ENCODE peak calls at places on chromosomes 12 and 14, in four cellular contexts. X is tibial nerve, Y is T-helper 2 cell, W is aorta. M is an unnamed sample.

GRCh38 chr12:64097346-64098105 is 124.6 kb downstream of the KICS2 start:
- DNase-seq in X (no peak), Y (no peak), W (no peak), M (no peak)

GRCh38 chr12:26251600-26251999 is 56.2 kb downstream of the SSPN start:
- DNase-seq in X (no peak), Y (no peak), W (peak; percentile 73), M (peak; percentile 79)

GRCh38 chr14:35159742-35160409 is 37.5 kb downstream of the PRORP start:
- DNase-seq in X (no peak), Y (no peak), W (no peak), M (no peak)

GRCh38 chr12:120230326-120230973 is 29.5 kb upstream of the RPLP0 start:
- DNase-seq in X (peak; percentile 55), Y (no peak), W (peak; percentile 80), M (no peak)

GRCh38 chr14:102057480-102058114 is 29.2 kb downstream of the HSP90AA1 start:
- DNase-seq in X (no peak), Y (no peak), W (no peak), M (no peak)

GRCh38 chr14:29892327-29892726 is 35.3 kb downstream of the PRKD1 start:
- DNase-seq in X (no peak), Y (no peak), W (no peak), M (no peak)

GRCh38 chr12:108694812-108695278 is 36.5 kb downstream of the CORO1C start:
- DNase-seq in X (no peak), Y (no peak), W (no peak), M (no peak)

GRCh38 chr12:51922146-51922545 is 14.8 kb downstream of the ACVRL1 start:
- DNase-seq in X (no peak), Y (no peak), W (no peak), M (no peak)

GRCh38 chr12:42162198-42162597 is 17.5 kb upstream of the GXYLT1 start:
- DNase-seq in X (no peak), Y (no peak), W (no peak), M (no peak)

GRCh38 chr14:96056509-96057422 is 17.6 kb downstream of the C14orf132 start:
- DNase-seq in X (no peak), Y (no peak), W (no peak), M (no peak)

GRCh38 chr14:104752338-104752734 is 611 bp upstream of the SIVA1 start:
- DNase-seq in X (no peak), Y (no peak), W (no peak), M (no peak)

GRCh38 chr12:55019784-55020183 is at the start of gene NEUROD4:
- DNase-seq in X (no peak), Y (no peak), W (peak; percentile 55), M (no peak)

GRCh38 chr12:115710104-115710564 is 567.4 kb downstream of the MED13L start:
- DNase-seq in X (peak; percentile 14), Y (no peak), W (peak; percentile 58), M (no peak)

GRCh38 chr12:2492166-2492705 is 302.5 kb upstream of the FKBP4 start:
- DNase-seq in X (no peak), Y (no peak), W (no peak), M (no peak)

GRCh38 chr14:74218462-74218861 is 20.8 kb upstream of the VSX2 start:
- DNase-seq in X (no peak), Y (no peak), W (no peak), M (no peak)

GRCh38 chr12:113261847-113262470 is 40.7 kb downstream of the TPCN1 start:
- DNase-seq in X (no peak), Y (no peak), W (no peak), M (no peak)

GRCh38 chr14:75259510-75259855 is 19.1 kb upstream of the FOS start:
- DNase-seq in X (no peak), Y (no peak), W (no peak), M (no peak)

GRCh38 chr14:51131516-51131915 is 36.6 kb upstream of the TRIM9 start:
- DNase-seq in X (no peak), Y (no peak), W (no peak), M (no peak)

GRCh38 chr12:59375633-59376032 is 220.2 kb upstream of the SLC16A7 start:
- DNase-seq in X (no peak), Y (no peak), W (no peak), M (no peak)

M was measured in coronary artery.